ENCODE peak calls at places on chromosomes 2 and 18, in five cellular contexts. Q is mucosa of descending colon, I is A673, U is MCF 10A, B is IMR-90. V is an unnamed sample.

GRCh38 chr2:142189506-142189905 is 58.7 kb upstream of the LRP1B start:
- DNase-seq in B (peak; percentile 30), I (no peak), Q (no peak), U (no peak), V (no peak)

GRCh38 chr18:48896875-48897511 is 53.8 kb downstream of the SMAD7 start:
- DNase-seq in I (no peak), U (peak; percentile 80), Q (peak; percentile 64), B (peak; percentile 17), V (peak; percentile 45)

GRCh38 chr2:98378901-98379300 is 32.6 kb downstream of the CNGA3 start:
- DNase-seq in U (peak; percentile 84), B (peak; percentile 16), I (no peak), Q (no peak), V (no peak)

GRCh38 chr2:1871171-1871570 is 126.9 kb upstream of the PXDN start:
- DNase-seq in Q (no peak), I (no peak), B (no peak), U (no peak), V (no peak)

GRCh38 chr2:102657770-102658169 is 38.4 kb downstream of the SLC9A2 start:
- DNase-seq in I (no peak), U (peak; percentile 17), Q (no peak), B (no peak), V (no peak)

GRCh38 chr18:28175930-28176673 is 828 bp downstream of the CDH2 start:
- DNase-seq in U (peak; percentile 38), Q (no peak), I (peak; percentile 35), B (peak; percentile 27), V (peak; percentile 46)

GRCh38 chr2:2842466-2842865 is 511.4 kb upstream of the MYT1L start:
- DNase-seq in Q (no peak), I (no peak), U (no peak), B (no peak), V (no peak)

GRCh38 chr2:159133795-159134194 is 152.7 kb downstream of the WDSUB1 start:
- DNase-seq in U (no peak), B (peak; percentile 61), I (peak; percentile 42), Q (no peak), V (no peak)

GRCh38 chr2:128562471-128563347 is 244.0 kb upstream of the HS6ST1 start:
- DNase-seq in U (no peak), Q (no peak), B (peak; percentile 81), I (no peak), V (no peak)

GRCh38 chr2:134818321-134818720 is 20.1 kb upstream of the ACMSD start:
- DNase-seq in Q (no peak), U (peak; percentile 80), I (no peak), B (peak; percentile 36), V (no peak)

GRCh38 chr2:209771474-209772292 is at the start of gene UNC80:
- DNase-seq in Q (no peak), I (peak; percentile 64), U (peak; percentile 39), B (peak; percentile 36), V (peak; percentile 93)

GRCh38 chr2:237074211-237074993 is 11.3 kb upstream of the COPS8 start:
- DNase-seq in Q (no peak), I (no peak), B (peak; percentile 63), U (no peak), V (no peak)

GRCh38 chr2:151238527-151239487 is 22.9 kb downstream of the RBM43 start:
- DNase-seq in I (peak; percentile 88), Q (no peak), U (peak; percentile 78), B (peak; percentile 89), V (peak; percentile 54)

GRCh38 chr2:200765139-200765951 is 46.4 kb upstream of the BZW1 start:
- DNase-seq in U (peak; percentile 96), B (peak; percentile 98), Q (no peak), I (peak; percentile 69), V (no peak)

GRCh38 chr2:196168181-196168580 is 3.2 kb downstream of the STK17B start:
- DNase-seq in U (peak; percentile 90), Q (no peak), B (peak; percentile 68), I (peak; percentile 43), V (no peak)

GRCh38 chr2:96156011-96156820 is 11.0 kb upstream of the DUSP2 start:
- DNase-seq in U (no peak), B (no peak), Q (no peak), I (no peak), V (no peak)

GRCh38 chr2:85523906-85524566 is 14.9 kb upstream of the MAT2A start:
- DNase-seq in I (peak; percentile 23), B (peak; percentile 61), U (no peak), Q (no peak), V (no peak)

GRCh38 chr2:16102976-16103380 is 162.6 kb downstream of the MYCN start:
- DNase-seq in B (no peak), U (no peak), I (no peak), Q (peak; percentile 78), V (no peak)

GRCh38 chr2:54538537-54538936 is 82.4 kb downstream of the SPTBN1 start:
- DNase-seq in Q (no peak), B (no peak), U (no peak), I (no peak), V (no peak)

GRCh38 chr2:39545957-39546356 is 108.9 kb upstream of the MAP4K3 start:
- DNase-seq in I (no peak), Q (no peak), B (no peak), U (no peak), V (no peak)

GRCh38 chr2:127108090-127108523 is 1.2 kb upstream of the BIN1 start:
- DNase-seq in I (no peak), B (no peak), U (no peak), Q (no peak), V (no peak)

GRCh38 chr2:195312662-195313061 is 344.4 kb upstream of the SLC39A10 start:
- DNase-seq in U (no peak), I (peak; percentile 21), B (peak; percentile 2), Q (no peak), V (no peak)

GRCh38 chr2:28393115-28393836 is 618 bp downstream of the FOSL2 start:
- DNase-seq in I (peak; percentile 64), B (peak; percentile 68), Q (peak; percentile 80), U (peak; percentile 66), V (peak; percentile 58)

GRCh38 chr18:4842287-4842686 is 354.8 kb downstream of the AKAIN1 start:
- DNase-seq in U (no peak), B (no peak), Q (no peak), I (no peak), V (no peak)

GRCh38 chr2:36450466-36451196 is 95.1 kb downstream of the CRIM1 start:
- DNase-seq in U (peak; percentile 59), I (peak; percentile 58), Q (no peak), B (peak; percentile 89), V (no peak)

GRCh38 chr2:183630964-183631363 is 506.7 kb downstream of the NUP35 start:
- DNase-seq in Q (no peak), B (no peak), U (peak; percentile 49), I (no peak), V (no peak)

GRCh38 chr18:27298215-27298804 is 113.2 kb upstream of the CHST9 start:
- DNase-seq in Q (no peak), U (peak; percentile 38), I (peak; percentile 10), B (no peak), V (no peak)

GRCh38 chr2:120803764-120804335 is 68.2 kb downstream of the GLI2 start:
- DNase-seq in B (peak; percentile 64), U (no peak), I (no peak), Q (no peak), V (no peak)

DNA sequence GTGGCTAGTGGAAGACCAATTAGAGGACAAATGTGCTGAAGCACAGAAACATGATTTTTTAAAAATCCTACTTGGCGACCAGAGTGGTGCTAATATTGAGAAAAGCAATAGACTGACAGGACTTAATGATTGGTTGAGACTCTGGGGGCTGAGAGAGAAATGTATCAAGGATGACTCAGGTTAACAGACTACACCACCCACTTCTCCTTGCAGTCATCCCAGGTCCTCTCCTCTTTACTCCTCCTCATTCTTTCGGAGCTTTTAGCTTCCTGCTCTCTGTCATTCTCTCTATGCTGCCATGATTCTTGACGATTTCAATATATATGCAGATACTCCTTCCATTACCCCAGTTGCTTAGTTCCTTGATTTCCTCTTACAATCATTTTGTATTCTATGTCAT is 54.6 kb upstream of the CYTIP start:
- DNase-seq in I (no peak), U (no peak), Q (no peak), B (no peak), V (no peak)
- TF ChIP-seq CTCF in I (no peak), U (no peak), Q (no peak), B (no peak), V (no peak)

GRCh38 chr18:67733094-67733493 is 216.6 kb upstream of the DSEL start:
- DNase-seq in Q (no peak), U (peak; percentile 87), B (peak; percentile 79), I (no peak), V (no peak)
- TF ChIP-seq CTCF in Q (no peak), U (no peak), B (no peak), I (no peak), V (no peak)

DNA sequence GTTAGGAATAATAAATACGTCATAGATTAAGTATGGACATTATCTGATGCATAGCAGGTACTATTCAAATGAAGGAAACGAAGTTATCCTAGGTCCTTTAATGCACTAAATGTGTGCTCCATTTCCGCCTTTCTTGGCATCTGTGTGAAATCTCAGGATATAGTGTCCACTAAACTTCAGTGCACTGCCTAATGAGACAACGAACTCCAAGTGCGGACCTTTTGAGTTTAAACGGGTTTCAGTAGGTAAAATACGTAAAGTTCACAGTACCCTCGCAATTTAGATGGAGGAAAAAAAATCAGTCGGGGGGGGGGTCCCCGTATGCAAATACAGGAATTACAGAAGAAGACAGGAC is 764 bp upstream of the REL start:
- DNase-seq in I (peak; percentile 18), U (no peak), Q (no peak), B (no peak), V (no peak)
- TF ChIP-seq CTCF in I (no peak), U (no peak), Q (no peak), B (no peak), V (no peak)

GRCh38 chr2:208571764-208572131 is 165.2 kb downstream of the PTH2R start:
- DNase-seq in U (no peak), I (no peak), Q (no peak), B (no peak), V (no peak)

GRCh38 chr2:208570066-208570465 is 163.5 kb downstream of the PTH2R start:
- DNase-seq in U (no peak), I (no peak), Q (no peak), B (no peak), V (no peak)

GRCh38 chr2:208568203-208568602 is 161.6 kb downstream of the PTH2R start:
- DNase-seq in Q (no peak), U (no peak), B (no peak), I (no peak), V (no peak)

GRCh38 chr2:208573559-208573958 is 167.0 kb downstream of the PTH2R start:
- DNase-seq in I (no peak), U (no peak), B (no peak), Q (no peak), V (no peak)

DNA sequence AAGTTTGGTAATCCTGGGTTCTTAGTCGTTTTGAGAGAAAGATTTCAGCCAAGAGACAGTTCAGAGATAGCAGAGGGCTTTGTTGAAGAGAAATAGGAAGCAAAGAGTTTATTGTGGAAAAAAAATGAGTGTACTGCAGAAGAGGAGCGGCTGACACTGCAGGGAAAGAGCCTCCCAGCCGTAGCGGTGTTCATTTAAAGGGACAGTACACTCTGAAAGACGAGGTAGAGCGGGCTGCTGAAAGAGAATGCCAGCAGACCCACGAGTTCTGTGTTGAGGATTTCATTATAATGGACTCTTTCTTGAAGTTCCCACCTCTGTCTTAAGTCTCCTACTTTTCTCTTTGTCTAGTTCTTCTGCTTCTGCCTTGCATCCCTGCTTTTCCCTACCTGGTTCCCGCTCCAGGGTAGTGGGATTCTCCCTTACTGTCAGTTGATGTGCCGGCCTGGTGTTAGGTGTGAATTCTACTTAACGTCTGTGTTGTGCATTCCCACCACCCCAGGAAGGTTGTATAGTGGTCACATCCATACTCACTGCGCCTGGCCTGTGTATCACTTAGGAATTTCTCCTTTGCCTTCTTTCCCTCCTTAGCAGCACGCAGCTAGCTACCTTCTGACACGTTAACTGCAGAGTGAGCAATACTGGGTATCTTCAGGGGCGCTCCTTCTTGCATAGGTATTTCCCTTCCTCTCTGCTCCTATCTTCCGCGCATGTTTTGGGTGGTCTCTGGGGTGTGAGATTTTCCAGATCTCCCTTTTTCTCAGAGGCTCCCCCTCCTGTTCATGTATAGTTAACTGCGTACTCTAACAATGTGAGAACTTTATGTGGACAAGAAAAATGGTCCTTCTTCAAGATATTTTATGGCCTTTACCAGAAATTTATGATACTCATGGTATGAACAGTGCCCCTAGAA is 164.5 kb downstream of the PTH2R start:
- DNase-seq in Q (no peak), I (no peak), U (no peak), B (no peak), V (no peak)
- TF ChIP-seq CTCF in Q (no peak), I (peak; percentile 35), U (no peak), B (no peak), V (no peak)

V was measured in endothelial cell.